ENCODE peak calls at places on chromosomes 2 and 18, in eight cellular contexts. One of them, this sample, is unnamed.

GRCh38 chr2:207148025-207148424 is 17.7 kb downstream of the KLF7 start:
- DNase-seq in A549: no peak
- DNase-seq in mammary epithelial cell: no peak
- DNase-seq in transverse colon: no peak
- DNase-seq in mesenchymal stem cell: no peak
- DNase-seq in fibroblast of lung: peak; percentile 54
- DNase-seq in caudate nucleus: no peak
- DNase-seq in breast epithelium: peak; percentile 21
- DNase-seq in this sample: no peak

GRCh38 chr18:48902023-48902855 is 48.5 kb downstream of the SMAD7 start:
- DNase-seq in A549: peak; percentile 84
- DNase-seq in mammary epithelial cell: peak; percentile 73
- DNase-seq in transverse colon: peak; percentile 75
- DNase-seq in mesenchymal stem cell: peak; percentile 84
- DNase-seq in fibroblast of lung: peak; percentile 89
- DNase-seq in caudate nucleus: no peak
- DNase-seq in breast epithelium: no peak
- DNase-seq in this sample: no peak

GRCh38 chr2:11332596-11332995 is 11.8 kb downstream of the ROCK2 start:
- DNase-seq in A549: no peak
- DNase-seq in mammary epithelial cell: no peak
- DNase-seq in transverse colon: no peak
- DNase-seq in mesenchymal stem cell: no peak
- DNase-seq in fibroblast of lung: no peak
- DNase-seq in caudate nucleus: no peak
- DNase-seq in breast epithelium: no peak
- DNase-seq in this sample: no peak

GRCh38 chr2:239037559-239037910 is 189.7 kb downstream of the TWIST2 start:
- DNase-seq in A549: no peak
- DNase-seq in mammary epithelial cell: no peak
- DNase-seq in transverse colon: no peak
- DNase-seq in mesenchymal stem cell: no peak
- DNase-seq in fibroblast of lung: no peak
- DNase-seq in caudate nucleus: no peak
- DNase-seq in breast epithelium: no peak
- DNase-seq in this sample: no peak

GRCh38 chr2:102358496-102358895 is 2.9 kb downstream of the IL18R1 start:
- DNase-seq in A549: no peak
- DNase-seq in mammary epithelial cell: no peak
- DNase-seq in transverse colon: no peak
- DNase-seq in mesenchymal stem cell: no peak
- DNase-seq in fibroblast of lung: no peak
- DNase-seq in caudate nucleus: no peak
- DNase-seq in breast epithelium: no peak
- DNase-seq in this sample: no peak

GRCh38 chr2:68936462-68936861 is 16.2 kb downstream of the GKN2 start:
- DNase-seq in A549: no peak
- DNase-seq in mammary epithelial cell: peak; percentile 94
- DNase-seq in transverse colon: no peak
- DNase-seq in mesenchymal stem cell: peak; percentile 59
- DNase-seq in fibroblast of lung: no peak
- DNase-seq in caudate nucleus: no peak
- DNase-seq in breast epithelium: no peak
- DNase-seq in this sample: peak; percentile 61

GRCh38 chr18:21179590-21180220 is 62.3 kb upstream of the GREB1L start:
- DNase-seq in A549: peak; percentile 52
- DNase-seq in mammary epithelial cell: peak; percentile 42
- DNase-seq in transverse colon: peak; percentile 35
- DNase-seq in mesenchymal stem cell: peak; percentile 68
- DNase-seq in fibroblast of lung: peak; percentile 77
- DNase-seq in caudate nucleus: no peak
- DNase-seq in breast epithelium: no peak
- DNase-seq in this sample: no peak

GRCh38 chr18:63022429-63023022 is 297.0 kb downstream of the BCL2 start:
- DNase-seq in A549: no peak
- DNase-seq in mammary epithelial cell: no peak
- DNase-seq in transverse colon: no peak
- DNase-seq in mesenchymal stem cell: no peak
- DNase-seq in fibroblast of lung: no peak
- DNase-seq in caudate nucleus: no peak
- DNase-seq in breast epithelium: no peak
- DNase-seq in this sample: no peak

GRCh38 chr2:69386376-69386775 is 651 bp downstream of the GFPT1 start:
- DNase-seq in A549: no peak
- DNase-seq in mammary epithelial cell: no peak
- DNase-seq in transverse colon: no peak
- DNase-seq in mesenchymal stem cell: no peak
- DNase-seq in fibroblast of lung: no peak
- DNase-seq in caudate nucleus: no peak
- DNase-seq in breast epithelium: no peak
- DNase-seq in this sample: no peak

GRCh38 chr2:100984892-100985307 is 17.2 kb upstream of the RPL31 start:
- DNase-seq in A549: peak; percentile 82
- DNase-seq in mammary epithelial cell: peak; percentile 47
- DNase-seq in transverse colon: peak; percentile 77
- DNase-seq in mesenchymal stem cell: peak; percentile 71
- DNase-seq in fibroblast of lung: peak; percentile 76
- DNase-seq in caudate nucleus: peak; percentile 33
- DNase-seq in breast epithelium: peak; percentile 64
- DNase-seq in this sample: no peak

GRCh38 chr18:25181581-25181980 is 170.4 kb downstream of the ZNF521 start:
- DNase-seq in A549: no peak
- DNase-seq in mammary epithelial cell: no peak
- DNase-seq in transverse colon: no peak
- DNase-seq in mesenchymal stem cell: no peak
- DNase-seq in fibroblast of lung: no peak
- DNase-seq in caudate nucleus: no peak
- DNase-seq in breast epithelium: no peak
- DNase-seq in this sample: no peak

GRCh38 chr2:217638031-217638430 is 364.8 kb downstream of the TNS1 start:
- DNase-seq in A549: no peak
- DNase-seq in mammary epithelial cell: no peak
- DNase-seq in transverse colon: no peak
- DNase-seq in mesenchymal stem cell: no peak
- DNase-seq in fibroblast of lung: no peak
- DNase-seq in caudate nucleus: no peak
- DNase-seq in breast epithelium: no peak
- DNase-seq in this sample: no peak

GRCh38 chr2:185782223-185782769 is 43.7 kb downstream of the FSIP2 start:
- DNase-seq in A549: no peak
- DNase-seq in mammary epithelial cell: no peak
- DNase-seq in transverse colon: no peak
- DNase-seq in mesenchymal stem cell: no peak
- DNase-seq in fibroblast of lung: no peak
- DNase-seq in caudate nucleus: no peak
- DNase-seq in breast epithelium: no peak
- DNase-seq in this sample: no peak

GRCh38 chr2:105712166-105712915 is 32.4 kb upstream of the NCK2 start:
- DNase-seq in A549: peak; percentile 6
- DNase-seq in mammary epithelial cell: peak; percentile 35
- DNase-seq in transverse colon: no peak
- DNase-seq in mesenchymal stem cell: no peak
- DNase-seq in fibroblast of lung: peak; percentile 9
- DNase-seq in caudate nucleus: no peak
- DNase-seq in breast epithelium: no peak
- DNase-seq in this sample: no peak

GRCh38 chr2:157898591-157898996 is 22.5 kb upstream of the ACVR1 start:
- DNase-seq in A549: peak; percentile 58
- DNase-seq in mammary epithelial cell: peak; percentile 84
- DNase-seq in transverse colon: no peak
- DNase-seq in mesenchymal stem cell: peak; percentile 88
- DNase-seq in fibroblast of lung: peak; percentile 92
- DNase-seq in caudate nucleus: no peak
- DNase-seq in breast epithelium: no peak
- DNase-seq in this sample: no peak

GRCh38 chr18:72086421-72086820 is 457.7 kb downstream of the CBLN2 start:
- DNase-seq in A549: peak; percentile 32
- DNase-seq in mammary epithelial cell: no peak
- DNase-seq in transverse colon: no peak
- DNase-seq in mesenchymal stem cell: no peak
- DNase-seq in fibroblast of lung: peak; percentile 58
- DNase-seq in caudate nucleus: no peak
- DNase-seq in breast epithelium: no peak
- DNase-seq in this sample: no peak

GRCh38 chr2:156526950-156527636 is 90.9 kb downstream of the GPD2 start:
- DNase-seq in A549: no peak
- DNase-seq in mammary epithelial cell: no peak
- DNase-seq in transverse colon: no peak
- DNase-seq in mesenchymal stem cell: no peak
- DNase-seq in fibroblast of lung: no peak
- DNase-seq in caudate nucleus: no peak
- DNase-seq in breast epithelium: no peak
- DNase-seq in this sample: no peak

GRCh38 chr2:11829324-11829946 is 83.0 kb downstream of the LPIN1 start:
- DNase-seq in A549: peak; percentile 62
- DNase-seq in mammary epithelial cell: peak; percentile 48
- DNase-seq in transverse colon: peak; percentile 49
- DNase-seq in mesenchymal stem cell: peak; percentile 73
- DNase-seq in fibroblast of lung: peak; percentile 62
- DNase-seq in caudate nucleus: peak; percentile 28
- DNase-seq in breast epithelium: peak; percentile 45
- DNase-seq in this sample: no peak

GRCh38 chr18:21134895-21135294 is 23.3 kb upstream of the ROCK1 start:
- DNase-seq in A549: peak; percentile 7
- DNase-seq in mammary epithelial cell: peak; percentile 20
- DNase-seq in transverse colon: no peak
- DNase-seq in mesenchymal stem cell: no peak
- DNase-seq in fibroblast of lung: peak; percentile 43
- DNase-seq in caudate nucleus: no peak
- DNase-seq in breast epithelium: no peak
- DNase-seq in this sample: no peak

GRCh38 chr18:67514465-67514864 is 2.1 kb downstream of the DSEL start:
- DNase-seq in A549: no peak
- DNase-seq in mammary epithelial cell: no peak
- DNase-seq in transverse colon: no peak
- DNase-seq in mesenchymal stem cell: no peak
- DNase-seq in fibroblast of lung: peak; percentile 17
- DNase-seq in caudate nucleus: no peak
- DNase-seq in breast epithelium: no peak
- DNase-seq in this sample: no peak
- H3K27ac ChIP-seq in A549: no peak overlapping the region
- H3K27ac ChIP-seq in mammary epithelial cell: no peak overlapping the region
- H3K27ac ChIP-seq in transverse colon: no peak overlapping the region
- H3K27ac ChIP-seq in mesenchymal stem cell: no peak overlapping the region
- H3K27ac ChIP-seq in fibroblast of lung: peak overlapping the region; percentile 11
- H3K27ac ChIP-seq in caudate nucleus: no peak overlapping the region
- H3K27ac ChIP-seq in breast epithelium: no peak overlapping the region
- H3K27ac ChIP-seq in this sample: no peak overlapping the region

GRCh38 chr2:171158036-171158789 is 2.5 kb downstream of the TLK1 start:
- DNase-seq in A549: no peak
- DNase-seq in mammary epithelial cell: no peak
- DNase-seq in transverse colon: no peak
- DNase-seq in mesenchymal stem cell: no peak
- DNase-seq in fibroblast of lung: no peak
- DNase-seq in caudate nucleus: no peak
- DNase-seq in breast epithelium: no peak
- DNase-seq in this sample: no peak
- H3K27ac ChIP-seq in A549: no peak overlapping the region
- H3K27ac ChIP-seq in mammary epithelial cell: no peak overlapping the region
- H3K27ac ChIP-seq in transverse colon: no peak overlapping the region
- H3K27ac ChIP-seq in mesenchymal stem cell: no peak overlapping the region
- H3K27ac ChIP-seq in fibroblast of lung: no peak overlapping the region
- H3K27ac ChIP-seq in caudate nucleus: no peak overlapping the region
- H3K27ac ChIP-seq in breast epithelium: no peak overlapping the region
- H3K27ac ChIP-seq in this sample: no peak overlapping the region

GRCh38 chr2:20201671-20202070 is 23.3 kb downstream of the SDC1 start:
- DNase-seq in A549: no peak
- DNase-seq in mammary epithelial cell: no peak
- DNase-seq in transverse colon: no peak
- DNase-seq in mesenchymal stem cell: no peak
- DNase-seq in fibroblast of lung: no peak
- DNase-seq in caudate nucleus: no peak
- DNase-seq in breast epithelium: no peak
- DNase-seq in this sample: no peak

GRCh38 chr2:20198796-20199361 is 26.1 kb downstream of the SDC1 start:
- DNase-seq in A549: no peak
- DNase-seq in mammary epithelial cell: no peak
- DNase-seq in transverse colon: no peak
- DNase-seq in mesenchymal stem cell: no peak
- DNase-seq in fibroblast of lung: no peak
- DNase-seq in caudate nucleus: no peak
- DNase-seq in breast epithelium: no peak
- DNase-seq in this sample: no peak

GRCh38 chr2:20200697-20201555 is 24.0 kb downstream of the SDC1 start:
- DNase-seq in A549: no peak
- DNase-seq in mammary epithelial cell: no peak
- DNase-seq in transverse colon: no peak
- DNase-seq in mesenchymal stem cell: no peak
- DNase-seq in fibroblast of lung: no peak
- DNase-seq in caudate nucleus: no peak
- DNase-seq in breast epithelium: no peak
- DNase-seq in this sample: no peak

GRCh38 chr2:20198001-20198400 is 26.9 kb downstream of the SDC1 start:
- DNase-seq in A549: no peak
- DNase-seq in mammary epithelial cell: no peak
- DNase-seq in transverse colon: peak; percentile 86
- DNase-seq in mesenchymal stem cell: no peak
- DNase-seq in fibroblast of lung: no peak
- DNase-seq in caudate nucleus: no peak
- DNase-seq in breast epithelium: no peak
- DNase-seq in this sample: no peak

GRCh38 chr2:20199381-20200270 is 25.3 kb downstream of the SDC1 start:
- DNase-seq in A549: no peak
- DNase-seq in mammary epithelial cell: no peak
- DNase-seq in transverse colon: no peak
- DNase-seq in mesenchymal stem cell: no peak
- DNase-seq in fibroblast of lung: no peak
- DNase-seq in caudate nucleus: no peak
- DNase-seq in breast epithelium: no peak
- DNase-seq in this sample: no peak
- H3K27ac ChIP-seq in A549: no peak overlapping the region
- H3K27ac ChIP-seq in mammary epithelial cell: no peak overlapping the region
- H3K27ac ChIP-seq in transverse colon: no peak overlapping the region
- H3K27ac ChIP-seq in mesenchymal stem cell: no peak overlapping the region
- H3K27ac ChIP-seq in fibroblast of lung: no peak overlapping the region
- H3K27ac ChIP-seq in caudate nucleus: no peak overlapping the region
- H3K27ac ChIP-seq in breast epithelium: no peak overlapping the region
- H3K27ac ChIP-seq in this sample: peak overlapping the region; percentile 70

GRCh38 chr18:13381331-13381730 is 162.8 kb downstream of the LDLRAD4 start:
- DNase-seq in A549: no peak
- DNase-seq in mammary epithelial cell: no peak
- DNase-seq in transverse colon: no peak
- DNase-seq in mesenchymal stem cell: no peak
- DNase-seq in fibroblast of lung: no peak
- DNase-seq in caudate nucleus: no peak
- DNase-seq in breast epithelium: no peak
- DNase-seq in this sample: no peak

GRCh38 chr18:13380671-13381070 is 162.1 kb downstream of the LDLRAD4 start:
- DNase-seq in A549: no peak
- DNase-seq in mammary epithelial cell: no peak
- DNase-seq in transverse colon: no peak
- DNase-seq in mesenchymal stem cell: no peak
- DNase-seq in fibroblast of lung: no peak
- DNase-seq in caudate nucleus: no peak
- DNase-seq in breast epithelium: no peak
- DNase-seq in this sample: no peak

GRCh38 chr18:13382990-13383821 is 164.6 kb downstream of the LDLRAD4 start:
- DNase-seq in A549: no peak
- DNase-seq in mammary epithelial cell: no peak
- DNase-seq in transverse colon: no peak
- DNase-seq in mesenchymal stem cell: no peak
- DNase-seq in fibroblast of lung: no peak
- DNase-seq in caudate nucleus: no peak
- DNase-seq in breast epithelium: no peak
- DNase-seq in this sample: no peak

GRCh38 chr18:13382683-13382989 is 164.1 kb downstream of the LDLRAD4 start:
- DNase-seq in A549: no peak
- DNase-seq in mammary epithelial cell: no peak
- DNase-seq in transverse colon: no peak
- DNase-seq in mesenchymal stem cell: no peak
- DNase-seq in fibroblast of lung: no peak
- DNase-seq in caudate nucleus: no peak
- DNase-seq in breast epithelium: no peak
- DNase-seq in this sample: no peak

GRCh38 chr18:13381907-13382682 is 163.5 kb downstream of the LDLRAD4 start:
- DNase-seq in A549: peak; percentile 4
- DNase-seq in mammary epithelial cell: no peak
- DNase-seq in transverse colon: peak; percentile 66
- DNase-seq in mesenchymal stem cell: peak; percentile 0
- DNase-seq in fibroblast of lung: peak; percentile 40
- DNase-seq in caudate nucleus: no peak
- DNase-seq in breast epithelium: peak; percentile 82
- DNase-seq in this sample: no peak
- H3K27ac ChIP-seq in A549: no peak overlapping the region
- H3K27ac ChIP-seq in mammary epithelial cell: no peak overlapping the region
- H3K27ac ChIP-seq in transverse colon: peak overlapping the region; percentile 81
- H3K27ac ChIP-seq in mesenchymal stem cell: no peak overlapping the region
- H3K27ac ChIP-seq in fibroblast of lung: peak overlapping the region; percentile 27
- H3K27ac ChIP-seq in caudate nucleus: peak overlapping the region; percentile 92
- H3K27ac ChIP-seq in breast epithelium: peak overlapping the region; percentile 91
- H3K27ac ChIP-seq in this sample: no peak overlapping the region

This sample was measured in epithelial cell of prostate.